ENCODE peak calls at places on chromosomes 3 and 15, in ten cellular contexts. P is sciatic nerve; X is EH; L is T-helper 2 cell; A is NAMALWA; U is CD8-positive, alpha-beta T cell; O is RPMI7951; E is progenitor cell of endocrine pancreas; N is NB4; D is HuH-7.5. G is an unnamed sample.

GRCh38 chr3:182904164-182904563 is 76.2 kb downstream of the DCUN1D1 start:
- DNase-seq in A (no peak), U (no peak), D (no peak), O (no peak), X (no peak), E (no peak), N (no peak), P (no peak), L (no peak), G (no peak)

GRCh38 chr3:197397812-197398211 is 99.4 kb upstream of the DLG1 start:
- DNase-seq in L (no peak), A (no peak), E (no peak), D (no peak), P (no peak), X (no peak), N (no peak), U (no peak), O (no peak), G (no peak)

GRCh38 chr3:53493997-53494791 is at the start of gene CACNA1D:
- DNase-seq in X (no peak), E (peak), U (no peak), D (peak), P (no peak), A (no peak), O (no peak), L (no peak), N (no peak), G (no peak)

GRCh38 chr3:127172211-127172610 is 20.7 kb upstream of the PRR23E start:
- DNase-seq in N (no peak), O (no peak), A (no peak), P (no peak), U (no peak), E (no peak), D (no peak), X (no peak), L (no peak), G (no peak)

GRCh38 chr15:75843618-75844610 is 667 bp downstream of the UBE2Q2 start:
- DNase-seq in O (peak), A (peak), L (peak), E (peak), X (peak), N (peak), U (peak), D (peak), P (peak), G (peak)

GRCh38 chr3:61715886-61716527 is 154.6 kb downstream of the PTPRG start:
- DNase-seq in E (no peak), P (no peak), U (no peak), X (no peak), L (no peak), O (no peak), A (no peak), D (no peak), N (no peak), G (no peak)

GRCh38 chr3:14253022-14253761 is 74.6 kb downstream of the LSM3 start:
- DNase-seq in U (no peak), X (peak), O (peak), L (no peak), P (no peak), E (no peak), A (no peak), D (no peak), N (no peak), G (no peak)

GRCh38 chr3:58161435-58162398 is 49.1 kb downstream of the DNASE1L3 start:
- DNase-seq in L (no peak), X (peak), E (no peak), P (peak), U (no peak), D (no peak), A (no peak), N (peak), O (peak), G (no peak)

GRCh38 chr3:109430911-109431563 is 93.7 kb upstream of the DPPA4 start:
- DNase-seq in A (no peak), U (no peak), P (no peak), O (no peak), N (no peak), D (no peak), X (no peak), L (no peak), E (no peak), G (no peak)

GRCh38 chr15:33107950-33108349 is 86.6 kb downstream of the FMN1 start:
- DNase-seq in P (no peak), U (no peak), D (no peak), O (peak), L (no peak), E (no peak), A (no peak), N (no peak), X (peak), G (no peak)